ENCODE peak calls at places on chromosomes 11 and 22, in ten cellular contexts. D is GM23338, Z is activated B cell treated with CpG ODN at 0.5 μM for 24 hours, Q is right atrium auricular region, Y is endothelial cell of umbilical vein, W is body of pancreas, X is upper lobe of right lung, L is progenitor cell of endocrine pancreas, H is fibroblast of pulmonary artery, M is AG09309. T is an unnamed sample.

GRCh38 chr22:46023558-46023981 is 46.6 kb upstream of the WNT7B start:
- DNase-seq in D (no peak), Z (peak), Q (no peak), Y (peak), W (peak), X (peak), L (no peak), H (peak), M (peak), T (peak)

GRCh38 chr11:45596571-45596970 is 68.9 kb downstream of the CHST1 start:
- DNase-seq in D (no peak), Z (no peak), Q (no peak), Y (no peak), W (no peak), X (no peak), L (no peak), H (no peak), M (no peak), T (no peak)

GRCh38 chr11:62130498-62131464 is 7.0 kb downstream of the INCENP start:
- DNase-seq in D (peak), Z (peak), Q (no peak), Y (no peak), W (no peak), X (no peak), L (no peak), H (no peak), M (no peak), T (no peak)

GRCh38 chr11:95790933-95791247 is 592 bp downstream of the CEP57 start:
- DNase-seq in D (peak), Z (no peak), Q (peak), Y (peak), W (peak), X (peak), L (peak), H (peak), M (no peak), T (no peak)

GRCh38 chr11:58301576-58301975 is 33.5 kb upstream of the OR10W1 start:
- DNase-seq in D (no peak), Z (no peak), Q (no peak), Y (no peak), W (no peak), X (no peak), L (no peak), H (peak), M (peak), T (no peak)

GRCh38 chr22:19610518-19611253 is 86.5 kb upstream of the CLDN5 start:
- DNase-seq in D (peak), Z (no peak), Q (no peak), Y (no peak), W (no peak), X (no peak), L (no peak), H (no peak), M (no peak), T (no peak)

GRCh38 chr11:59611570-59612565 is 3.7 kb downstream of the OSBP start:
- DNase-seq in D (no peak), Z (no peak), Q (no peak), Y (peak), W (peak), X (no peak), L (no peak), H (no peak), M (no peak), T (no peak)

GRCh38 chr11:88206746-88207145 is 31.5 kb upstream of the RAB38 start:
- DNase-seq in D (no peak), Z (no peak), Q (no peak), Y (no peak), W (no peak), X (no peak), L (no peak), H (peak), M (no peak), T (no peak)

GRCh38 chr11:130840683-130841082 is 75.6 kb downstream of the SNX19 start:
- DNase-seq in D (no peak), Z (no peak), Q (no peak), Y (no peak), W (no peak), X (no peak), L (no peak), H (no peak), M (no peak), T (no peak)

GRCh38 chr11:44066732-44067131 is 662 bp downstream of the ACCS start:
- DNase-seq in D (no peak), Z (no peak), Q (peak), Y (peak), W (peak), X (no peak), L (no peak), H (peak), M (peak), T (peak)

GRCh38 chr11:35390737-35391682 is 28.3 kb downstream of the SLC1A2 start:
- DNase-seq in D (no peak), Z (no peak), Q (no peak), Y (no peak), W (peak), X (no peak), L (no peak), H (peak), M (no peak), T (no peak)

GRCh38 chr11:71244116-71244815 is 8.1 kb downstream of the SHANK2 start:
- DNase-seq in D (no peak), Z (no peak), Q (no peak), Y (no peak), W (no peak), X (peak), L (no peak), H (no peak), M (peak), T (no peak)

GRCh38 chr11:73201249-73201648 is 16.8 kb upstream of the P2RY2 start:
- DNase-seq in D (peak), Z (no peak), Q (no peak), Y (no peak), W (no peak), X (peak), L (no peak), H (peak), M (no peak), T (no peak)

GRCh38 chr11:4065601-4066377 is 28.8 kb upstream of the RRM1 start:
- DNase-seq in D (peak), Z (no peak), Q (no peak), Y (no peak), W (no peak), X (no peak), L (no peak), H (peak), M (no peak), T (no peak)

GRCh38 chr11:126529037-126529436 is 173.6 kb downstream of the ST3GAL4 start:
- DNase-seq in D (no peak), Z (no peak), Q (no peak), Y (no peak), W (no peak), X (no peak), L (no peak), H (no peak), M (no peak), T (no peak)

GRCh38 chr11:3087821-3088800 is 30.9 kb upstream of the CARS1 start:
- DNase-seq in D (no peak), Z (no peak), Q (no peak), Y (no peak), W (no peak), X (peak), L (no peak), H (no peak), M (no peak), T (no peak)

GRCh38 chr22:38180841-38181452 is 683 bp downstream of the PLA2G6 start:
- DNase-seq in D (peak), Z (no peak), Q (no peak), Y (peak), W (peak), X (peak), L (no peak), H (peak), M (no peak), T (no peak)

GRCh38 chr22:28172948-28173360 is 253.9 kb upstream of the PITPNB start:
- DNase-seq in D (no peak), Z (no peak), Q (no peak), Y (peak), W (no peak), X (no peak), L (no peak), H (no peak), M (no peak), T (no peak)

GRCh38 chr11:10579700-10580099 is 11.2 kb upstream of the LYVE1 start:
- DNase-seq in D (no peak), Z (no peak), Q (no peak), Y (no peak), W (no peak), X (no peak), L (no peak), H (no peak), M (no peak), T (no peak)

GRCh38 chr11:48162197-48162886 is 54.3 kb upstream of the OR4B1 start:
- DNase-seq in D (peak), Z (no peak), Q (no peak), Y (peak), W (no peak), X (no peak), L (no peak), H (no peak), M (no peak), T (no peak)

GRCh38 chr11:40924915-40925314 is 534.5 kb downstream of the LRRC4C start:
- DNase-seq in D (peak), Z (no peak), Q (no peak), Y (no peak), W (no peak), X (no peak), L (no peak), H (no peak), M (no peak), T (no peak)

GRCh38 chr11:93652161-93652597 is 9.3 kb upstream of the CEP295 start:
- DNase-seq in D (peak), Z (no peak), Q (no peak), Y (peak), W (no peak), X (no peak), L (peak), H (peak), M (no peak), T (no peak)

GRCh38 chr11:33996498-33997454 is 54.8 kb upstream of the CAPRIN1 start:
- DNase-seq in D (peak), Z (peak), Q (peak), Y (peak), W (peak), X (no peak), L (peak), H (peak), M (peak), T (no peak)

GRCh38 chr11:2092956-2093412 is 46.2 kb downstream of the IGF2 start:
- DNase-seq in D (no peak), Z (no peak), Q (no peak), Y (no peak), W (peak), X (peak), L (no peak), H (peak), M (no peak), T (peak)

GRCh38 chr11:27095050-27095449 is 54.4 kb downstream of the BBOX1 start:
- DNase-seq in D (no peak), Z (no peak), Q (no peak), Y (no peak), W (no peak), X (no peak), L (no peak), H (no peak), M (no peak), T (no peak)

GRCh38 chr11:15525582-15525981 is 410.9 kb downstream of the INSC start:
- DNase-seq in D (no peak), Z (no peak), Q (no peak), Y (no peak), W (peak), X (no peak), L (no peak), H (no peak), M (no peak), T (no peak)

GRCh38 chr22:42969348-42969975 is 45.5 kb downstream of the PACSIN2 start:
- DNase-seq in D (no peak), Z (no peak), Q (no peak), Y (no peak), W (no peak), X (no peak), L (no peak), H (peak), M (peak), T (no peak)

GRCh38 chr11:84524422-84525051 is 1102.6 kb downstream of the DLG2 start:
- DNase-seq in D (peak), Z (no peak), Q (no peak), Y (no peak), W (no peak), X (no peak), L (no peak), H (peak), M (no peak), T (no peak)

GRCh38 chr11:72721276-72721675 is 30.9 kb downstream of the ARAP1 start:
- DNase-seq in D (no peak), Z (no peak), Q (no peak), Y (peak), W (no peak), X (no peak), L (no peak), H (no peak), M (no peak), T (no peak)

GRCh38 chr11:71129624-71130023 is 122.8 kb downstream of the SHANK2 start:
- DNase-seq in D (no peak), Z (no peak), Q (no peak), Y (no peak), W (no peak), X (no peak), L (no peak), H (no peak), M (peak), T (no peak)

GRCh38 chr11:3004481-3004880 is 12.4 kb upstream of the NAP1L4 start:
- DNase-seq in D (no peak), Z (no peak), Q (no peak), Y (no peak), W (no peak), X (peak), L (no peak), H (no peak), M (no peak), T (no peak)

GRCh38 chr11:8871283-8871775 is 39.7 kb upstream of the AKIP1 start:
- DNase-seq in D (peak), Z (no peak), Q (peak), Y (peak), W (peak), X (peak), L (no peak), H (peak), M (peak), T (peak)

GRCh38 chr11:78576549-78577097 is 2.0 kb upstream of the NARS2 start:
- DNase-seq in D (no peak), Z (no peak), Q (no peak), Y (peak), W (no peak), X (no peak), L (no peak), H (no peak), M (no peak), T (no peak)

GRCh38 chr22:38270091-38270972 is 2.5 kb downstream of the TMEM184B start:
- DNase-seq in D (no peak), Z (no peak), Q (no peak), Y (no peak), W (no peak), X (no peak), L (no peak), H (no peak), M (no peak), T (no peak)

GRCh38 chr11:100918551-100919500 is 210.8 kb downstream of the PGR start:
- DNase-seq in D (no peak), Z (no peak), Q (no peak), Y (no peak), W (no peak), X (no peak), L (no peak), H (peak), M (no peak), T (no peak)

GRCh38 chr11:67071420-67072284 is 15.0 kb downstream of the RHOD start:
- DNase-seq in D (peak), Z (peak), Q (peak), Y (peak), W (peak), X (peak), L (peak), H (peak), M (no peak), T (no peak)
- TF ChIP-seq CTCF in D (peak), Z (no peak), Q (peak), Y (peak), W (peak), X (peak), L (peak), H (peak), M (peak), T (peak)

GRCh38 chr11:117697319-117697718 is 99.7 kb downstream of the DSCAML1 start:
- DNase-seq in D (no peak), Z (no peak), Q (no peak), Y (no peak), W (no peak), X (no peak), L (no peak), H (no peak), M (no peak), T (no peak)
- TF ChIP-seq CTCF in D (no peak), Z (no peak), Q (no peak), Y (no peak), W (no peak), X (no peak), L (no peak), H (no peak), M (no peak), T (no peak)

GRCh38 chr11:128505449-128506058 is 81.8 kb downstream of the ETS1 start:
- DNase-seq in D (no peak), Z (no peak), Q (no peak), Y (no peak), W (no peak), X (no peak), L (no peak), H (no peak), M (no peak), T (no peak)

GRCh38 chr11:128507936-128508335 is 79.4 kb downstream of the ETS1 start:
- DNase-seq in D (no peak), Z (no peak), Q (no peak), Y (no peak), W (no peak), X (no peak), L (no peak), H (no peak), M (no peak), T (no peak)

GRCh38 chr11:128504489-128504888 is 82.9 kb downstream of the ETS1 start:
- DNase-seq in D (no peak), Z (no peak), Q (no peak), Y (no peak), W (no peak), X (no peak), L (no peak), H (no peak), M (no peak), T (no peak)

GRCh38 chr11:128506999-128507591 is 80.3 kb downstream of the ETS1 start:
- DNase-seq in D (peak), Z (no peak), Q (peak), Y (peak), W (peak), X (peak), L (no peak), H (peak), M (peak), T (no peak)

GRCh38 chr11:128506384-128506783 is 81.0 kb downstream of the ETS1 start:
- DNase-seq in D (no peak), Z (no peak), Q (no peak), Y (no peak), W (no peak), X (no peak), L (no peak), H (no peak), M (no peak), T (no peak)
- TF ChIP-seq CTCF in D (no peak), Z (no peak), Q (peak), Y (no peak), W (no peak), X (no peak), L (no peak), H (peak), M (no peak), T (no peak)

DNA sequence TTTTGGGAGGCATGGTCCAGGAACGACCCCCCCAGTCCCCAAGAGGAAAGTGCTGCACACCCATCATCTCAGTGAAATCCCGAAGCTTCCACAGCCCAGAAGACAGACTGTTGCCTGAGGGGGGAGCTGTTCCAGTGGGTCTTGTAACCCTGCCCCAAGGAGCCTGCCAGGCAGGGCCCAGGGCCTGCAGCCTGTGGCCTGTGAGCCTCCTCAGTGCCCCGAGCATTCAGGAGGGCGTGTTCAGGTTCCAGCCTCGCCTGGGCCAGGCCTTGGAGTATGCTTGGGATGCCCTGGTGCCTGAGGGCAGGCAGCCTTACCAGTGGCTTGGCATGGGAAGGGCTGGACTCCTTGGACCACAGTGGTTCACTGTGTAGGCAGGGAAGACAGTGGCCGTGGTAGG is 18.0 kb upstream of the CABP2 start:
- DNase-seq in D (no peak), Z (no peak), Q (no peak), Y (no peak), W (no peak), X (no peak), L (no peak), H (no peak), M (no peak), T (no peak)
- TF ChIP-seq CTCF in D (peak), Z (no peak), Q (no peak), Y (no peak), W (no peak), X (no peak), L (no peak), H (no peak), M (no peak), T (no peak)

GRCh38 chr11:134580635-134581025 is 168.6 kb upstream of the B3GAT1 start:
- DNase-seq in D (no peak), Z (no peak), Q (peak), Y (no peak), W (no peak), X (peak), L (no peak), H (no peak), M (no peak), T (no peak)

GRCh38 chr11:134579709-134580634 is 167.9 kb upstream of the B3GAT1 start:
- DNase-seq in D (no peak), Z (no peak), Q (peak), Y (no peak), W (peak), X (peak), L (no peak), H (no peak), M (no peak), T (no peak)

GRCh38 chr11:134581121-134581626 is 169.1 kb upstream of the B3GAT1 start:
- DNase-seq in D (no peak), Z (no peak), Q (peak), Y (no peak), W (no peak), X (no peak), L (no peak), H (no peak), M (no peak), T (no peak)

GRCh38 chr11:134577801-134578200 is 165.8 kb upstream of the B3GAT1 start:
- DNase-seq in D (no peak), Z (no peak), Q (peak), Y (no peak), W (no peak), X (no peak), L (no peak), H (no peak), M (no peak), T (no peak)

DNA sequence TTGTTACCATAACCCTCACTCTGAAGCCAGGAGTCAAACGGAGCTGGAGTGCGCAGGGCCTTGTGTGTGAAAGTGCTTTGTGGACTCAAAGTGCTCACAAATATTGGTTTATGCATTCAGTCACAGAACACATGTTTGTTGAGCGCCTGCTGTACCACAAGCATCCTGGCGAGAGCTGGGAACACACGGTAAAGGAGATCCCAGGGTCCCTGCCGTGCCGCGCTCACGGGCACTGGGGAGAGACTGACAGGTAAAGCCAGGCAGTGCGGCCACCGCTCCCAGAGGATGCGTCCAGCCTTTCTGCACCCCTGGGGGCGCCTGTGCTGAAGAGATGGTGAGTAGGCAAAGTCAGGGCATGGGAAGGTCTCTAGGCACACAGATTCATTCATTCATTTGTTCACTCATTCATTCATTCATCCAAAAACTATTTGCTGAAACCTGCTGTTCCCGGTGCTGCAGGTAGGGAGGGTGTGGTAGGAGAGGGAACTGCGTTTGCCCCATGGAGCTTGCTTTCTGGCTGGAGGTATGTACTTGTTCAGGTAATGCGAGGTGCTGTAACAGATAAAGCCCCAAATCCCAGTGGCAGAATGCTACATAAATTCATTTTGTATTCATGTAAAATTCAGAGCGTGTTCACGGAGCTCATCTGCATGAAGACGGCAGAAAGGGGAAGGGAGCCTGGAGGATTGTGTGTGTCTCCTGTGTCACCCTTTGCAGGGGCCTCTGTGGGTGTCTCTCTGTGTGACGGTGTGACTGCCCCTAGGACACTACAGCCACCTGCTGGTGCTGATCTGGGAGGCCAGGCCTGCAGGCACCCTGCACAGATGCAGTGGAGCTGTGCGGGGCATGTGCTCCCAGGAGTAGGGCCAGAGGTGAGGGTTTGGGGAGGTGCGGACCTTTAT is 167.0 kb upstream of the B3GAT1 start:
- DNase-seq in D (peak), Z (no peak), Q (peak), Y (no peak), W (no peak), X (no peak), L (no peak), H (no peak), M (no peak), T (no peak)
- TF ChIP-seq CTCF in D (peak), Z (no peak), Q (no peak), Y (no peak), W (no peak), X (no peak), L (no peak), H (no peak), M (no peak), T (no peak)

T was measured in kidney epithelial cell.